ENCODE peak calls at places on chromosomes 12 and 14, in nine cellular contexts. P, G, B, L, Q, C, T, Z and R are unnamed samples.

GRCh38 chr14:68624541-68625220 is 168.2 kb downstream of the ZFP36L1 start:
- DNase-seq in P (no peak), L (no peak), T (no peak), G (no peak), Z (no peak), Q (no peak), B (no peak), C (no peak), R (no peak)

GRCh38 chr12:49912846-49913245 is 9.1 kb upstream of the FAIM2 start:
- DNase-seq in B (no peak), T (no peak), Q (no peak), L (no peak), G (peak; percentile 27), C (no peak), P (no peak), Z (no peak), R (no peak)

GRCh38 chr14:88044782-88045446 is 40.0 kb downstream of the GPR65 start:
- DNase-seq in T (no peak), B (no peak), G (no peak), Z (no peak), Q (no peak), C (no peak), L (no peak), P (no peak), R (no peak)

GRCh38 chr12:102685172-102685571 is 204.8 kb upstream of the IGF1 start:
- DNase-seq in L (no peak), Q (no peak), T (no peak), C (no peak), B (no peak), Z (no peak), G (no peak), P (no peak), R (no peak)

GRCh38 chr12:77940566-77940965 is 109.9 kb downstream of the NAV3 start:
- DNase-seq in C (no peak), Q (no peak), L (no peak), Z (no peak), G (no peak), B (no peak), T (no peak), P (no peak), R (no peak)

GRCh38 chr12:22230280-22230794 is 104.2 kb downstream of the ST8SIA1 start:
- DNase-seq in Q (peak; percentile 52), P (no peak), L (no peak), B (no peak), Z (no peak), G (no peak), T (no peak), C (peak; percentile 64), R (no peak)

GRCh38 chr14:101367421-101368261 is 193.7 kb upstream of the DIO3 start:
- DNase-seq in G (no peak), T (no peak), L (no peak), P (no peak), Z (no peak), B (no peak), Q (no peak), C (no peak), R (no peak)

GRCh38 chr12:9925746-9926393 is 6.3 kb downstream of the CLEC2A start:
- DNase-seq in Q (peak; percentile 29), L (no peak), T (no peak), P (no peak), B (peak; percentile 32), Z (no peak), C (peak; percentile 48), G (no peak), R (no peak)

GRCh38 chr14:37708481-37708880 is 113.1 kb downstream of the TTC6 start:
- DNase-seq in P (no peak), Q (no peak), B (no peak), L (no peak), T (no peak), G (no peak), C (peak; percentile 34), Z (no peak), R (no peak)

GRCh38 chr14:72904840-72905561 is 11.1 kb upstream of the DPF3 start:
- DNase-seq in C (peak; percentile 66), G (no peak), Z (peak; percentile 73), L (no peak), B (peak; percentile 65), P (no peak), T (peak; percentile 43), Q (peak; percentile 56), R (peak; percentile 48)

GRCh38 chr12:51917746-51918453 is 10.6 kb downstream of the ACVRL1 start:
- DNase-seq in B (no peak), L (no peak), P (no peak), Z (no peak), G (no peak), C (no peak), Q (no peak), T (no peak), R (no peak)

GRCh38 chr12:49328816-49329215 is 5.8 kb downstream of the TROAP start:
- DNase-seq in T (no peak), L (no peak), Q (no peak), P (no peak), B (no peak), C (no peak), G (no peak), Z (no peak), R (no peak)

GRCh38 chr12:69984216-69984615 is 159.2 kb downstream of the MYRFL start:
- DNase-seq in B (no peak), T (no peak), G (no peak), Z (no peak), Q (no peak), C (no peak), L (no peak), P (no peak), R (no peak)

GRCh38 chr14:97838986-97839385 is 1041.8 kb downstream of the VRK1 start:
- DNase-seq in C (no peak), Q (no peak), P (no peak), G (no peak), Z (no peak), L (no peak), B (no peak), T (no peak), R (no peak)

GRCh38 chr14:39179042-39179441 is 4.0 kb downstream of the PNN start:
- DNase-seq in Z (no peak), L (no peak), Q (no peak), B (no peak), T (no peak), G (no peak), P (no peak), C (no peak), R (no peak)

GRCh38 chr14:101772770-101773169 is 11.3 kb downstream of the PPP2R5C start:
- DNase-seq in C (no peak), Z (no peak), L (no peak), B (no peak), Q (peak; percentile 3), P (no peak), T (no peak), G (no peak), R (no peak)

GRCh38 chr12:48031135-48031960 is 27.1 kb upstream of the COL2A1 start:
- DNase-seq in Q (no peak), Z (no peak), C (peak; percentile 74), G (no peak), B (no peak), T (no peak), P (no peak), L (no peak), R (no peak)